ENCODE peak calls at places on chromosomes 7 and 10, in nine cellular contexts. T, X, R, M, A, P, E, S and I are unnamed samples. For H3K4me1, the result is how much of the 10 kb centered on the place peaks cover.

GRCh38 chr7:103106336-103107070 is 31.6 kb downstream of the ARMC10 start:
- DNase-seq in T (peak), X (no peak), R (no peak), M (no peak), A (no peak), P (no peak), E (peak), S (peak), I (no peak)

GRCh38 chr10:73899401-73899780 is 11.5 kb upstream of the PLAU start:
- DNase-seq in T (no peak), X (no peak), R (peak), M (no peak), A (no peak), P (no peak), E (peak), S (no peak), I (peak)

GRCh38 chr7:94875221-94875620 is 32.2 kb upstream of the PPP1R9A start:
- DNase-seq in T (no peak), X (no peak), R (no peak), M (no peak), A (no peak), P (no peak), E (no peak), S (no peak), I (no peak)

GRCh38 chr10:13219685-13220670 is 14.2 kb downstream of the UCMA start:
- DNase-seq in T (no peak), X (no peak), R (peak), M (no peak), A (peak), P (peak), E (peak), S (peak), I (no peak)

GRCh38 chr10:96041146-96041545 is 2.2 kb upstream of the CCNJ start:
- DNase-seq in T (no peak), X (no peak), R (no peak), M (no peak), A (no peak), P (no peak), E (peak), S (no peak), I (no peak)

GRCh38 chr7:8365499-8366110 is 67.8 kb upstream of the NXPH1 start:
- DNase-seq in T (no peak), X (no peak), R (peak), M (no peak), A (no peak), P (no peak), E (peak), S (no peak), I (no peak)

GRCh38 chr7:36514289-36515243 is 124.9 kb downstream of the ANLN start:
- DNase-seq in T (no peak), X (no peak), R (no peak), M (no peak), A (no peak), P (no peak), E (no peak), S (no peak), I (no peak)

GRCh38 chr7:156895024-156895780 is 2.2 kb upstream of the LMBR1 start:
- DNase-seq in T (no peak), X (peak), R (no peak), M (no peak), A (no peak), P (no peak), E (no peak), S (no peak), I (no peak)

GRCh38 chr7:130649004-130649790 is 19.4 kb downstream of the COPG2 start:
- DNase-seq in T (no peak), X (no peak), R (peak), M (no peak), A (peak), P (no peak), E (peak), S (no peak), I (no peak)

GRCh38 chr10:91856637-91857036 is 52.6 kb downstream of the FGFBP3 start:
- DNase-seq in T (no peak), X (no peak), R (peak), M (no peak), A (no peak), P (no peak), E (peak), S (no peak), I (no peak)

GRCh38 chr10:13707156-13707881 is 120.6 kb downstream of the PRPF18 start:
- DNase-seq in T (peak), X (peak), R (no peak), M (peak), A (no peak), P (peak), E (peak), S (peak), I (peak)

GRCh38 chr10:74743401-74743800 is 83.0 kb upstream of the KAT6B start:
- DNase-seq in T (no peak), X (no peak), R (no peak), M (no peak), A (no peak), P (no peak), E (no peak), S (no peak), I (no peak)

GRCh38 chr7:21412291-21412896 is 15.5 kb upstream of the SP4 start:
- DNase-seq in T (no peak), X (no peak), R (no peak), M (no peak), A (peak), P (no peak), E (no peak), S (no peak), I (no peak)

GRCh38 chr7:422886-423225 is 96.8 kb downstream of the PDGFA start:
- DNase-seq in T (peak), X (no peak), R (no peak), M (peak), A (no peak), P (no peak), E (no peak), S (no peak), I (no peak)

GRCh38 chr7:41885748-41886147 is 182.9 kb upstream of the INHBA start:
- DNase-seq in T (no peak), X (no peak), R (no peak), M (no peak), A (no peak), P (no peak), E (no peak), S (no peak), I (no peak)

GRCh38 chr10:96130326-96130758 is 245 bp downstream of the ZNF518A start:
- DNase-seq in T (peak), X (peak), R (no peak), M (peak), A (no peak), P (peak), E (peak), S (peak), I (no peak)

GRCh38 chr10:119252051-119252465 is 44.7 kb downstream of the GRK5 start:
- DNase-seq in T (no peak), X (no peak), R (no peak), M (no peak), A (no peak), P (no peak), E (no peak), S (no peak), I (no peak)

GRCh38 chr7:127803626-127804025 is 151.6 kb downstream of the SND1 start:
- DNase-seq in T (no peak), X (no peak), R (no peak), M (no peak), A (no peak), P (no peak), E (no peak), S (no peak), I (no peak)

GRCh38 chr10:58994226-58995057 is 182.0 kb upstream of the PHYHIPL start:
- DNase-seq in T (no peak), X (no peak), R (no peak), M (no peak), A (no peak), P (no peak), E (peak), S (no peak), I (no peak)

GRCh38 chr10:27542812-27543211 is 38.7 kb downstream of the RAB18 start:
- DNase-seq in T (no peak), X (no peak), R (no peak), M (no peak), A (no peak), P (no peak), E (peak), S (no peak), I (no peak)

GRCh38 chr10:4174197-4174596 is 389.2 kb upstream of the KLF6 start:
- DNase-seq in T (no peak), X (no peak), R (no peak), M (peak), A (no peak), P (no peak), E (no peak), S (peak), I (no peak)

GRCh38 chr10:70518695-70519094 is 40.1 kb downstream of the PALD1 start:
- DNase-seq in T (no peak), X (no peak), R (no peak), M (no peak), A (no peak), P (no peak), E (no peak), S (no peak), I (no peak)

GRCh38 chr7:55977831-55978230 is 13.4 kb downstream of the NIPSNAP2 start:
- DNase-seq in T (no peak), X (no peak), R (no peak), M (no peak), A (no peak), P (no peak), E (no peak), S (no peak), I (no peak)

DNA sequence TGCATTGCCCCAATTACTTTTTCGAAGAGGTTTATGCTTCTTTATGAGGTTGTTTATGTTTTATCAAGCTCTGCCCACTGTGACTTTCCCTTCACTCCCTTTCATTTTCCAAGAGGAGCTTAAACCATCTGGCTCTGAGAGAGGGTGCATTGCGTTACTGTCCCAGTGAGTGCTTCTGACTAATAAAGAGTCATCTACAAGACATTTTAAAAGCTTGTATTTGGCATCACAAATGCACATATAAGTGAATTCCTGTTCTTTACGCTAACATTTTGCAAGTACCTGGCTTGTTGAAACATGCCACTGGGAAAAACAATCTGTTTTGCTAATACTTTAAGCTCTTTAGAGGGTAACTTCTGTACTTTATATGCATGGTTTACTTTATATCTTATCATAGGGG is 534.6 kb upstream of the POM121L12 start:
- DNase-seq in T (no peak), X (no peak), R (no peak), M (no peak), A (no peak), P (no peak), E (peak), S (no peak), I (no peak)
- TF ChIP-seq CTCF in T (no peak), X (no peak), R (no peak), M (no peak), A (no peak), P (no peak), E (no peak), S (no peak), I (no peak)

GRCh38 chr10:127159648-127160245 is 36.6 kb downstream of the INSYN2A start:
- DNase-seq in T (no peak), X (no peak), R (no peak), M (no peak), A (no peak), P (no peak), E (peak), S (no peak), I (no peak)

GRCh38 chr10:127161482-127161881 is 34.9 kb downstream of the INSYN2A start:
- DNase-seq in T (no peak), X (no peak), R (no peak), M (no peak), A (no peak), P (no peak), E (no peak), S (no peak), I (no peak)

GRCh38 chr10:127155221-127155620 is 41.2 kb downstream of the INSYN2A start:
- DNase-seq in T (no peak), X (no peak), R (no peak), M (no peak), A (no peak), P (no peak), E (no peak), S (no peak), I (no peak)

GRCh38 chr10:127158663-127159062 is 37.7 kb downstream of the INSYN2A start:
- DNase-seq in T (no peak), X (no peak), R (no peak), M (no peak), A (no peak), P (no peak), E (no peak), S (no peak), I (no peak)

DNA sequence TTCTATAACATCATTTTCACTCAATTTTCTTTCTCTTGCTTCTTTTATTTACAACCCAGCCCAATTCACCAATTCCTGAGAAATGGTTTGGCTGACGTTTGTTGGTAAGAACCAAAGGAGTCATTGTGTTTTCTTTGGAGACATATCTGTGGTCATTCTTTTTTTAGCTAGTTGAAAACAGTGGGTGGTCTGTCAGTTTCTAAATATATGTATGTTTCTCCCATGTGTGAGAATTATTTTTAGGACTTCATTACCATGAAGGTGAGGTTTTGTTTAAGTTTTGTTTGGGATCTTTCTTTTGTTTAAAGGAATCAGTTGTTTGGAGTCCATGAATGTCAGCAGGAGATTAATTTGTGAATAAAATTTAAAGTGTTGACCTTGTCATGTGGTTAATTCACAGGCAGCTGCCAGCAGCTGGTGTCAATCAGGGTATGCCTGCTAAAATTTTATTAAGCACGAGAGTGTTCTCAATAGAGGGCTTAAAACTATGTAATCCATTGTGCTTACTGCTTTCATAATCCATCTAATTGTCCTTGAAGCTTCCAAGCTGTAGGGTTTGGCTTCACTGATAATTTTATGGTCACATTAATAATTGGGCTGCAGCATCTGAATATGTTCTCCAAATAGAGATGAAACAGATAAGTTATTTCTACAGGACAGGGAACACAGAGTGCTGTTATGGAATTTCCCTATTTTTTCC is 38.7 kb downstream of the INSYN2A start:
- DNase-seq in T (no peak), X (no peak), R (no peak), M (no peak), A (no peak), P (no peak), E (no peak), S (no peak), I (no peak)
- H3K4me1 ChIP-seq in T (under half), X (under half), R (under half), M (under half), A (under half), P (under half), E (under half), S (under half), I (under half)

DNA sequence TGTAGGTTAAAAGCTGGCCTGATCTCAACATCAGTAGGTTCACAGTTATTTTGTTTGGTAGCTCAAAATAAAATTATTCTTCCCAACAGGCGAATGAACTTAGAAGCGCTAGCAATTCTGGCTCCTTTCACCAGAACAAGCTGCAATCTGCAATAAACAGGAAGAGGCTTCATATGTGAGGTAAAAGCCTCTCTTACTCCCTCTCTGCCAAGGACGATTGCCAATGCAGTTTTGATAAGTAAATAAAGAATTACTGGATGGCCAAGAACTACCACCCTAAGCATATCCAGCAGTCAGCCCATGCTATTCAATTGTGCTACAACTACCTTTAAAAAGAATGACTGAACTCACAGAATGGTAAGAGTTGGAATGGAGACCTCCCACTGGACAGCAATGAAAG is 150.0 kb upstream of the LAMB4 start:
- DNase-seq in T (no peak), X (no peak), R (no peak), M (no peak), A (no peak), P (no peak), E (peak), S (no peak), I (no peak)
- H3K27ac ChIP-seq in T (no peak), X (no peak), R (no peak), M (no peak), A (no peak), P (no peak), E (no peak), S (no peak), I (no peak)

GRCh38 chr10:115654961-115655360 is 561.8 kb downstream of the ATRNL1 start:
- DNase-seq in T (no peak), X (no peak), R (no peak), M (no peak), A (no peak), P (no peak), E (no peak), S (no peak), I (no peak)

GRCh38 chr10:115657161-115657850 is 564.1 kb downstream of the ATRNL1 start:
- DNase-seq in T (no peak), X (no peak), R (no peak), M (no peak), A (no peak), P (no peak), E (no peak), S (no peak), I (no peak)

GRCh38 chr10:115649217-115649616 is 556.1 kb downstream of the ATRNL1 start:
- DNase-seq in T (no peak), X (no peak), R (no peak), M (no peak), A (no peak), P (no peak), E (no peak), S (no peak), I (no peak)

GRCh38 chr10:115653473-115653872 is 560.3 kb downstream of the ATRNL1 start:
- DNase-seq in T (no peak), X (no peak), R (no peak), M (no peak), A (no peak), P (no peak), E (no peak), S (no peak), I (no peak)
- TF ChIP-seq CTCF in T (no peak), X (no peak), R (no peak), M (no peak), A (no peak), P (no peak), E (no peak), S (no peak), I (no peak)